ENCODE peak calls at places on chromosomes 6 and 20, in ten cellular contexts. J is BE2C, B is H1, X is cardiac muscle cell, A is PC-3, H is heart right ventricle, E is left ventricle myocardium inferior, T is stomach, Q is IMR-90, F is H9. Y is an unnamed sample.

GRCh38 chr6:129801909-129802308 is 59.2 kb downstream of the TMEM244 start:
- DNase-seq in J (no peak), B (no peak), X (no peak), A (peak; percentile 88), H (no peak), E (no peak), T (no peak), Q (no peak), F (no peak), Y (no peak)

GRCh38 chr6:97294451-97294850 is 11.4 kb upstream of the MMS22L start:
- DNase-seq in J (no peak), B (no peak), X (peak; percentile 39), A (peak; percentile 4), H (no peak), E (no peak), T (no peak), Q (peak; percentile 79), F (no peak), Y (no peak)

GRCh38 chr6:18302561-18303439 is 38.5 kb upstream of the DEK start:
- DNase-seq in J (no peak), B (no peak), X (peak; percentile 29), A (peak; percentile 19), H (no peak), E (no peak), T (no peak), Q (peak; percentile 12), F (peak; percentile 50), Y (no peak)

GRCh38 chr6:42230320-42231034 is 12.8 kb upstream of the MRPS10 start:
- DNase-seq in J (peak; percentile 38), B (no peak), X (no peak), A (peak; percentile 66), H (no peak), E (no peak), T (no peak), Q (peak; percentile 33), F (no peak), Y (no peak)

GRCh38 chr20:61699184-61700066 is 366.3 kb downstream of the TAF4 start:
- DNase-seq in J (no peak), B (no peak), X (no peak), A (no peak), H (no peak), E (no peak), T (no peak), Q (no peak), F (no peak), Y (no peak)

GRCh38 chr20:46631874-46632446 is 19.3 kb downstream of the SLC13A3 start:
- DNase-seq in J (no peak), B (no peak), X (no peak), A (no peak), H (no peak), E (no peak), T (no peak), Q (no peak), F (no peak), Y (no peak)

GRCh38 chr6:94099072-94099471 is 679.7 kb upstream of the EPHA7 start:
- DNase-seq in J (no peak), B (no peak), X (no peak), A (no peak), H (no peak), E (no peak), T (no peak), Q (no peak), F (no peak), Y (no peak)

GRCh38 chr6:22320750-22321149 is 23.9 kb upstream of the PRL start:
- DNase-seq in J (no peak), B (no peak), X (peak; percentile 72), A (peak; percentile 81), H (no peak), E (no peak), T (no peak), Q (peak; percentile 93), F (no peak), Y (no peak)

GRCh38 chr6:40947876-40948514 is 91.0 kb downstream of the UNC5CL start:
- DNase-seq in J (no peak), B (no peak), X (peak; percentile 54), A (peak; percentile 76), H (no peak), E (no peak), T (no peak), Q (peak; percentile 90), F (peak; percentile 36), Y (no peak)

GRCh38 chr20:6533321-6533720 is 234.2 kb upstream of the BMP2 start:
- DNase-seq in J (no peak), B (no peak), X (peak; percentile 52), A (no peak), H (no peak), E (no peak), T (no peak), Q (peak; percentile 78), F (no peak), Y (no peak)

GRCh38 chr6:31180500-31180899 is 10.0 kb upstream of the POU5F1 start:
- DNase-seq in J (peak; percentile 82), B (no peak), X (peak; percentile 83), A (no peak), H (peak; percentile 91), E (peak; percentile 77), T (no peak), Q (no peak), F (peak; percentile 86), Y (no peak)

GRCh38 chr20:20079102-20079784 is 26.9 kb downstream of the CFAP61 start:
- DNase-seq in J (no peak), B (no peak), X (no peak), A (peak; percentile 48), H (no peak), E (no peak), T (no peak), Q (no peak), F (no peak), Y (no peak)

GRCh38 chr6:55293116-55293515 is 34.2 kb upstream of the GFRAL start:
- DNase-seq in J (peak; percentile 4), B (no peak), X (peak; percentile 36), A (peak; percentile 56), H (no peak), E (no peak), T (no peak), Q (peak; percentile 31), F (no peak), Y (no peak)

GRCh38 chr6:40542175-40542764 is 44.9 kb downstream of the LRFN2 start:
- DNase-seq in J (no peak), B (no peak), X (no peak), A (no peak), H (no peak), E (no peak), T (no peak), Q (no peak), F (peak; percentile 51), Y (no peak)

DNA sequence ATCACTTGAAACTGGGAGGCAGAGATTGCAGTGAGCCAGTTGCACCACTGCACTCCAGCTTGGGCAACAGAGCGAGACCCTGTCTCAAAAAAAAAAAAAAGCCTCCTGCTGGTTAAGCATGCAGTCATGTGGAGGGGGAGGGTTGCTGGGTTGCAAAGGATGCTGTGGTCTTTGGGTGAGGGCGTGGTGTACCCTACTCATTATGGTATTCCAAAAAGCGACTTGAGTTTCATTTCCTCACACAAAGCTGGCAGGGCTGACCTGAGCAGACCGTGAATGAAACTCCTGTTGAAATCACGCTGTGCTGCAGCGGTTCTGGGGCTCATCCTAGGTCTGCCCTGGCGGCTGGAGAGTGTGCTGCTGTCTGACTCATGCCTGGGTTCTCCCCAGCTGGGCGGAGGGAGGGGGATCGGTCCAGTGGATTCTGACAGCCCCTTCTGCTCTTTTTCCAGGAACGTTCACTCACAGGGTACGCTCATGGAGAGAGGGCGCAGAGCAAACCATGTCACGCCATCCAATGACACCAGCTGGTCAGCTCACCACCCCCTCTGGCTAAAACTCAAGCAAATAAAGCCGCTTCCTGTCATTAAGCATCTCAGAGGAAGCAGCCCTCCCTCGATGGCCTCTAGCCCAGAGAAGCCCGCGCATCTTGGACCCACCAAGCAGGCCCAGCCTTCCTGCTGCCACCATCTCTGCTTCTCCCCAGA is 166.2 kb downstream of the SCML4 start:
- DNase-seq in J (peak; percentile 85), B (no peak), X (peak; percentile 66), A (no peak), H (peak; percentile 46), E (peak; percentile 29), T (peak; percentile 39), Q (peak; percentile 86), F (peak; percentile 55), Y (no peak)
- TF ChIP-seq CTCF in J (peak; percentile 48), B (no peak), X (peak; percentile 19), A (no peak), H (no peak), E (peak; percentile 26), T (no peak), Q (peak; percentile 48), F (peak; percentile 20), Y (no peak)

DNA sequence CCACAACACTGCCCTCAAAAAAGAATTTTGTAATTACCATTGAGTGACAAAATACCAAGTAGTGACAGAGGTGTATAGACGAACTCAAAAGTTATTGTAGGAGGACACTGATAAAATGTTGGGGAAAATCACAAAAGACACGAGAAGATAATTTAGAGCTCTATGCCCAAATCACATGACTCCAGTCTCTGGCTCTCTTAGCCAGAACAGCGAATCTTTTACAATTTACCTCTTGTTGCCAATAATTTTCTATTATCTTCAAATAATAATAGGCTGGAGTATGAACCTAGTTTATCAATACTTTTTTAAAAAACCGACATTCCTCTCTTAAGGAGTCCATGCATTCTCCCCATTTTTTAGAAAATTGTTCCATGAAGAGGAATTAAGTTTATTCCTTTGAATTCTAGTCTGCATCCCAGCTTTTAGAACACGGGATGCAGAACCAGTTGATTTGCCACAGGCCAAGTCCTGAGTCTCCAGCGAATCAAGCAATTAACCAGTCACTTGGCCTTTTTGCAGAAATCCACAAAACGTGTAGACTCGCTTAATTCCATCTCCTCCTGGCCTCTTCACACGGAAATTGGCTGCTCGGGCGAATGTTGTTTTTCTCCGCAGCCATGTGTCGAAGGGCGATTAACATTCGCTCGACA is 507 bp upstream of the RIPPLY2 start:
- DNase-seq in J (no peak), B (no peak), X (peak; percentile 5), A (no peak), H (no peak), E (no peak), T (no peak), Q (no peak), F (no peak), Y (no peak)
- H3K27me3 ChIP-seq in J (no peaks in the 10 kb centered on the region), B (peaks cover 14% of the 10 kb centered on the region), X (peaks cover 39% of the 10 kb centered on the region), A (peaks cover 12% of the 10 kb centered on the region), H (peaks cover 60% of the 10 kb centered on the region), E (peaks cover 74% of the 10 kb centered on the region), T (peaks cover 53% of the 10 kb centered on the region), Q (peaks cover 21% of the 10 kb centered on the region), F (peaks cover 9% of the 10 kb centered on the region), Y (no peaks in the 10 kb centered on the region)

DNA sequence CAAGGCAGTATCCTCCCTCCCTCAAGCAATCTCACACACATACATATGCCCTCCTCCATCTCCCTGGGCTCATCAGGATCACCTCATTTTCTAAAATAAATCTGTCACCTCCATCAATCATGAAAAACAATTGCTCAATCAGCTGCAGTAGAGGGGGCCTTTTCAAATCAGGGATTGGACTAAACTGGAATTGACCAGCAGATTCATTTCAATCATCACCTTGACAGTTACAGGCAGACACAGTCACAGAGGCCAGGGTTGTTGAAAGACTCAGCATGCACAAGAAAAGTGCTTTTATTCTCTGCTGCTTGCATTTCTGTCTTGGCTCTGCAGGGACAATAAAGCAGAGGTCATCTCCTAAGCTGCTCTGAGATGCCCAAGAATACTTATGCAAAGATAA is 539.4 kb downstream of the PTPRT start:
- DNase-seq in J (no peak), B (no peak), X (no peak), A (no peak), H (no peak), E (no peak), T (no peak), Q (no peak), F (no peak), Y (no peak)
- H3K9me3 ChIP-seq in J (no peaks in the 10 kb centered on the region), B (no peaks in the 10 kb centered on the region), X (no peaks in the 10 kb centered on the region), A (peaks cover 37% of the 10 kb centered on the region), H (no peaks in the 10 kb centered on the region), E (no peaks in the 10 kb centered on the region), T (no peaks in the 10 kb centered on the region), Q (peaks cover 20% of the 10 kb centered on the region), F (no peaks in the 10 kb centered on the region), Y (no peaks in the 10 kb centered on the region)

GRCh38 chr6:137625808-137626207 is 131.6 kb upstream of the OLIG3 start:
- DNase-seq in J (no peak), B (no peak), X (no peak), A (no peak), H (no peak), E (no peak), T (no peak), Q (no peak), F (no peak), Y (no peak)
- TF ChIP-seq CTCF in J (peak; percentile 45), B (peak; percentile 35), X (no peak), A (no peak), H (no peak), E (no peak), T (no peak), Q (no peak), F (peak; percentile 31), Y (no peak)

Y was measured in ascending aorta.